ENCODE peak calls at places on chromosome 2, in seven cellular contexts. J is GM12892; B is NCI-H1105; X is glomerular endothelial cell; E is activated naive CD4-positive, alpha-beta T cell; R is tibial artery; I is choroid plexus epithelial cell. O is an unnamed sample.

GRCh38 chr2:196367633-196368032 is 196.3 kb upstream of the STK17B start:
- DNase-seq in E (no peak), X (no peak), J (no peak), I (no peak), R (no peak), B (no peak), O (no peak)

GRCh38 chr2:147416099-147416498 is 428.7 kb upstream of the ACVR2A start:
- DNase-seq in I (no peak), J (no peak), E (no peak), B (no peak), R (no peak), X (no peak), O (no peak)

GRCh38 chr2:178109813-178110212 is 2.4 kb upstream of the RBM45 start:
- DNase-seq in X (peak), E (no peak), I (peak), B (peak), R (no peak), J (no peak), O (no peak)

GRCh38 chr2:226772389-226773179 is 27.0 kb downstream of the IRS1 start:
- DNase-seq in X (no peak), B (no peak), I (peak), J (no peak), E (no peak), R (no peak), O (no peak)

GRCh38 chr2:207239754-207240494 is 74.2 kb upstream of the KLF7 start:
- DNase-seq in E (no peak), J (no peak), I (peak), R (no peak), B (no peak), X (no peak), O (no peak)

GRCh38 chr2:144404621-144405312 is 115.2 kb downstream of the ZEB2 start:
- DNase-seq in B (no peak), J (no peak), I (peak), R (no peak), X (no peak), E (no peak), O (no peak)

GRCh38 chr2:96872591-96873349 is 2.9 kb upstream of the SEMA4C start:
- DNase-seq in B (no peak), R (no peak), J (no peak), X (no peak), I (peak), E (no peak), O (no peak)

GRCh38 chr2:33848486-33848885 is 249.4 kb upstream of the FAM98A start:
- DNase-seq in B (no peak), R (no peak), J (no peak), X (no peak), E (no peak), I (peak), O (no peak)

GRCh38 chr2:7977900-7978299 is 704.0 kb upstream of the ID2 start:
- DNase-seq in E (no peak), X (no peak), J (no peak), I (no peak), B (no peak), R (no peak), O (no peak)

O was measured in tibial nerve.